ENCODE peak calls at places on chromosome 16, in nine cellular contexts. S is GOT3, N is HS-27A, M is K562, J is RCC 7860, L is posterior vena cava, O is amygdala, Q is thoracic aorta, B is astrocyte. V is an unnamed sample.

GRCh38 chr16:11007714-11008240 is 63.4 kb downstream of the CLEC16A start:
- DNase-seq in S (no peak), N (no peak), M (no peak), J (no peak), L (no peak), O (no peak), Q (no peak), B (no peak), V (no peak)

GRCh38 chr16:75580-76501 is 2.2 kb upstream of the MPG start:
- DNase-seq in S (no peak), N (no peak), M (peak; percentile 73), J (peak; percentile 13), L (peak; percentile 91), O (no peak), Q (no peak), B (peak; percentile 67), V (no peak)

GRCh38 chr16:67678354-67679023 is 11.9 kb downstream of the C16orf86 start:
- DNase-seq in S (no peak), N (no peak), M (no peak), J (no peak), L (no peak), O (no peak), Q (no peak), B (no peak), V (no peak)

GRCh38 chr16:75107505-75107904 is 9.1 kb downstream of the LDHD start:
- DNase-seq in S (no peak), N (no peak), M (no peak), J (no peak), L (peak; percentile 54), O (no peak), Q (no peak), B (no peak), V (no peak)

GRCh38 chr16:70573451-70574121 is 50.0 kb downstream of the SF3B3 start:
- DNase-seq in S (no peak), N (peak; percentile 82), M (no peak), J (no peak), L (no peak), O (no peak), Q (no peak), B (peak; percentile 93), V (no peak)

GRCh38 chr16:88353691-88354090 is 29.1 kb upstream of the ZNF469 start:
- DNase-seq in S (no peak), N (no peak), M (no peak), J (no peak), L (peak; percentile 30), O (no peak), Q (no peak), B (no peak), V (no peak)

GRCh38 chr16:68995011-68995504 is 110.4 kb upstream of the HAS3 start:
- DNase-seq in S (no peak), N (peak; percentile 31), M (no peak), J (peak; percentile 70), L (no peak), O (no peak), Q (no peak), B (peak; percentile 48), V (peak; percentile 1)

GRCh38 chr16:53156516-53156915 is 101.7 kb downstream of the CHD9 start:
- DNase-seq in S (no peak), N (no peak), M (no peak), J (no peak), L (no peak), O (no peak), Q (no peak), B (peak; percentile 57), V (no peak)

GRCh38 chr16:85181091-85181738 is 68.9 kb upstream of the CIBAR2 start:
- DNase-seq in S (no peak), N (no peak), M (peak; percentile 56), J (no peak), L (no peak), O (no peak), Q (no peak), B (no peak), V (no peak)

GRCh38 chr16:4136229-4136813 is 20.1 kb upstream of the ADCY9 start:
- DNase-seq in S (no peak), N (no peak), M (no peak), J (no peak), L (no peak), O (no peak), Q (no peak), B (no peak), V (peak; percentile 33)

GRCh38 chr16:9602201-9602600 is 510.8 kb downstream of the HAPSTR1 start:
- DNase-seq in S (no peak), N (no peak), M (no peak), J (no peak), L (no peak), O (no peak), Q (no peak), B (no peak), V (no peak)

GRCh38 chr16:27576729-27577128 is 26.8 kb downstream of the KATNIP start:
- DNase-seq in S (no peak), N (no peak), M (no peak), J (no peak), L (no peak), O (no peak), Q (no peak), B (no peak), V (no peak)

GRCh38 chr16:57540387-57540786 is 2.1 kb upstream of the ADGRG5 start:
- DNase-seq in S (no peak), N (no peak), M (no peak), J (no peak), L (peak; percentile 41), O (no peak), Q (no peak), B (no peak), V (no peak)

GRCh38 chr16:87996962-87997880 is 46.0 kb downstream of the BANP start:
- DNase-seq in S (no peak), N (no peak), M (no peak), J (no peak), L (no peak), O (no peak), Q (no peak), B (no peak), V (no peak)

GRCh38 chr16:82027629-82028035 is 7.4 kb upstream of the HSD17B2 start:
- DNase-seq in S (no peak), N (no peak), M (no peak), J (no peak), L (no peak), O (no peak), Q (no peak), B (no peak), V (no peak)

GRCh38 chr16:11596572-11597226 is 10.0 kb upstream of the LITAF start:
- DNase-seq in S (no peak), N (no peak), M (no peak), J (no peak), L (peak; percentile 28), O (no peak), Q (no peak), B (no peak), V (no peak)

GRCh38 chr16:88058817-88059216 is 107.6 kb downstream of the BANP start:
- DNase-seq in S (no peak), N (no peak), M (no peak), J (no peak), L (peak; percentile 36), O (no peak), Q (no peak), B (no peak), V (no peak)

GRCh38 chr16:86901483-86901882 is 323.1 kb downstream of the FOXL1 start:
- DNase-seq in S (no peak), N (no peak), M (peak; percentile 22), J (peak; percentile 74), L (no peak), O (no peak), Q (no peak), B (peak; percentile 67), V (no peak)

GRCh38 chr16:19698480-19699465 is 19.3 kb downstream of the KNOP1 start:
- DNase-seq in S (no peak), N (no peak), M (no peak), J (peak; percentile 39), L (no peak), O (no peak), Q (no peak), B (peak; percentile 68), V (no peak)

GRCh38 chr16:6496996-6497395 is 835.6 kb upstream of the RBFOX1 start:
- DNase-seq in S (no peak), N (no peak), M (no peak), J (no peak), L (no peak), O (no peak), Q (no peak), B (no peak), V (no peak)

GRCh38 chr16:14334366-14335105 is 263.4 kb downstream of the MRTFB start:
- DNase-seq in S (no peak), N (no peak), M (no peak), J (no peak), L (no peak), O (no peak), Q (no peak), B (no peak), V (no peak)

GRCh38 chr16:28521436-28521835 is 14.8 kb upstream of the IL27 start:
- DNase-seq in S (no peak), N (no peak), M (no peak), J (no peak), L (no peak), O (no peak), Q (no peak), B (no peak), V (no peak)

GRCh38 chr16:87324411-87325275 is 7.5 kb upstream of the C16orf95 start:
- DNase-seq in S (no peak), N (no peak), M (peak; percentile 76), J (no peak), L (peak; percentile 67), O (no peak), Q (no peak), B (no peak), V (no peak)

GRCh38 chr16:56277040-56277439 is 85.8 kb downstream of the GNAO1 start:
- DNase-seq in S (no peak), N (no peak), M (no peak), J (no peak), L (peak; percentile 37), O (no peak), Q (no peak), B (no peak), V (no peak)

GRCh38 chr16:69890114-69890890 is 60.8 kb upstream of the CLEC18A start:
- DNase-seq in S (no peak), N (no peak), M (no peak), J (no peak), L (peak; percentile 89), O (peak; percentile 94), Q (peak; percentile 36), B (peak; percentile 48), V (no peak)

GRCh38 chr16:48272837-48273421 is 25.6 kb upstream of the ABCC11 start:
- DNase-seq in S (no peak), N (no peak), M (no peak), J (no peak), L (no peak), O (peak; percentile 65), Q (no peak), B (no peak), V (no peak)

GRCh38 chr16:31327675-31328225 is 27.2 kb upstream of the ITGAX start:
- DNase-seq in S (no peak), N (no peak), M (no peak), J (no peak), L (no peak), O (no peak), Q (no peak), B (no peak), V (no peak)

GRCh38 chr16:50301626-50302471 is 35.5 kb downstream of the ADCY7 start:
- DNase-seq in S (no peak), N (peak; percentile 30), M (no peak), J (peak; percentile 64), L (peak; percentile 93), O (no peak), Q (no peak), B (peak; percentile 87), V (no peak)

GRCh38 chr16:11264155-11264832 is 4.8 kb downstream of the TNP2 start:
- DNase-seq in S (no peak), N (no peak), M (no peak), J (no peak), L (no peak), O (no peak), Q (no peak), B (no peak), V (no peak)

GRCh38 chr16:88703486-88704309 is 2.5 kb downstream of the RNF166 start:
- DNase-seq in S (no peak), N (no peak), M (no peak), J (no peak), L (no peak), O (peak; percentile 48), Q (no peak), B (no peak), V (no peak)

GRCh38 chr16:51155901-51156810 is 5.1 kb upstream of the SALL1 start:
- DNase-seq in S (no peak), N (no peak), M (no peak), J (no peak), L (no peak), O (no peak), Q (no peak), B (peak; percentile 73), V (no peak)